ENCODE peak calls at places on chromosomes 16 and 17, in eight cellular contexts. H is EL; A is activated naive CD8-positive, alpha-beta T cell treated with anti-CD3 and anti-CD28 coated beads, Interleukin-2, amount 50 U/mL, for 24 hours; T is HCT116; S is activated CD4-positive, alpha-beta T cell treated with anti-CD3 and anti-CD28 coated beads, Interleukin-2, amount 50 U/mL, for 24 hours; D is hippocampal formation; J is activated T-cell treated with anti-CD3 and anti-CD28 coated beads, Interleukin-2, amount 50 U/mL, for 72 hours; M is OCI-LY7. C is an unnamed sample.

GRCh38 chr17:34478244-34478643 is 101.1 kb upstream of the TMEM132E start:
- DNase-seq in H (no peak), A (no peak), T (no peak), S (no peak), D (no peak), J (no peak), M (no peak), C (no peak)

GRCh38 chr16:89343501-89344291 is 126.2 kb downstream of the ZNF778 start:
- DNase-seq in H (peak), A (no peak), T (peak), S (no peak), D (no peak), J (no peak), M (no peak), C (no peak)

GRCh38 chr16:10040136-10041080 is 141.8 kb downstream of the GRIN2A start:
- DNase-seq in H (no peak), A (no peak), T (no peak), S (no peak), D (no peak), J (no peak), M (no peak), C (no peak)

GRCh38 chr17:59462385-59462784 is 103.0 kb upstream of the DHX40 start:
- DNase-seq in H (no peak), A (no peak), T (no peak), S (no peak), D (no peak), J (no peak), M (no peak), C (no peak)

GRCh38 chr17:42098747-42099399 is 600 bp upstream of the ZNF385C start:
- DNase-seq in H (no peak), A (no peak), T (no peak), S (no peak), D (no peak), J (no peak), M (no peak), C (no peak)

GRCh38 chr17:7882068-7882467 is 6.5 kb upstream of the CHD3 start:
- DNase-seq in H (no peak), A (no peak), T (no peak), S (no peak), D (no peak), J (no peak), M (peak), C (no peak)

GRCh38 chr17:49447603-49448325 is 33.1 kb upstream of the PHB1 start:
- DNase-seq in H (no peak), A (no peak), T (no peak), S (no peak), D (no peak), J (no peak), M (no peak), C (no peak)

GRCh38 chr17:6591599-6592158 is 35.3 kb upstream of the PITPNM3 start:
- DNase-seq in H (peak), A (no peak), T (no peak), S (no peak), D (no peak), J (no peak), M (no peak), C (no peak)

GRCh38 chr17:8022358-8023038 is 16.4 kb upstream of the ALOX15B start:
- DNase-seq in H (no peak), A (no peak), T (no peak), S (no peak), D (no peak), J (no peak), M (no peak), C (no peak)

GRCh38 chr17:18139949-18140348 is 31.4 kb downstream of the MYO15A start:
- DNase-seq in H (peak), A (no peak), T (no peak), S (no peak), D (no peak), J (no peak), M (no peak), C (no peak)

GRCh38 chr17:3896108-3897099 is 3.6 kb upstream of the CAMKK1 start:
- DNase-seq in H (no peak), A (no peak), T (no peak), S (no peak), D (peak), J (no peak), M (peak), C (no peak)

GRCh38 chr17:81030726-81031570 is 4.0 kb upstream of the BAIAP2 start:
- DNase-seq in H (no peak), A (no peak), T (no peak), S (no peak), D (no peak), J (no peak), M (no peak), C (peak)

GRCh38 chr16:11016993-11017392 is 72.6 kb downstream of the CLEC16A start:
- DNase-seq in H (peak), A (peak), T (peak), S (peak), D (no peak), J (peak), M (no peak), C (no peak)

GRCh38 chr16:21265104-21265825 is 12.8 kb downstream of the CRYM start:
- DNase-seq in H (no peak), A (no peak), T (no peak), S (no peak), D (no peak), J (no peak), M (no peak), C (no peak)

GRCh38 chr17:75892556-75893224 is 4.1 kb downstream of the TRIM65 start:
- DNase-seq in H (no peak), A (no peak), T (no peak), S (no peak), D (no peak), J (no peak), M (no peak), C (no peak)

GRCh38 chr17:9696279-9697044 is 51.1 kb downstream of the USP43 start:
- DNase-seq in H (no peak), A (no peak), T (no peak), S (no peak), D (no peak), J (no peak), M (no peak), C (no peak)

GRCh38 chr16:30797670-30798309 is 10.8 kb upstream of the ZNF629 start:
- DNase-seq in H (no peak), A (no peak), T (no peak), S (no peak), D (no peak), J (no peak), M (peak), C (no peak)